ENCODE peak calls at places on chromosome 9, in eight cellular contexts. H is endothelial cell of umbilical vein; N is A673; G is neuronal stem cell; R is aorta; X is CD4-positive, alpha-beta memory T cell; P is ovary; B is hepatocyte. Z is an unnamed sample. For H3K4me1, the result is how much of the 10 kb centered on the place peaks cover.

GRCh38 chr9:134688231-134688630 is 46.6 kb downstream of the COL5A1 start:
- DNase-seq in H (no peak), N (no peak), G (no peak), R (no peak), X (no peak), P (no peak), B (no peak), Z (no peak)

GRCh38 chr9:124964604-124965003 is 23.7 kb upstream of the GOLGA1 start:
- DNase-seq in H (no peak), N (no peak), G (no peak), R (no peak), X (no peak), P (no peak), B (no peak), Z (no peak)

GRCh38 chr9:85224729-85225128 is 517.0 kb downstream of the AGTPBP1 start:
- DNase-seq in H (peak), N (peak), G (no peak), R (no peak), X (no peak), P (no peak), B (peak), Z (no peak)

GRCh38 chr9:124222918-124223720 is 34.6 kb upstream of the NEK6 start:
- DNase-seq in H (peak), N (no peak), G (no peak), R (peak), X (no peak), P (no peak), B (peak), Z (no peak)

GRCh38 chr9:114446036-114446435 is 58.3 kb upstream of the AKNA start:
- DNase-seq in H (peak), N (no peak), G (no peak), R (no peak), X (no peak), P (no peak), B (no peak), Z (no peak)

GRCh38 chr9:33125871-33126822 is 41.0 kb downstream of the B4GALT1 start:
- DNase-seq in H (no peak), N (no peak), G (no peak), R (no peak), X (no peak), P (no peak), B (peak), Z (no peak)

GRCh38 chr9:112327718-112328450 is 5.5 kb downstream of the PTBP3 start:
- DNase-seq in H (peak), N (no peak), G (no peak), R (no peak), X (no peak), P (no peak), B (no peak), Z (no peak)

GRCh38 chr9:95076696-95077052 is 240.8 kb downstream of the FANCC start:
- DNase-seq in H (no peak), N (no peak), G (no peak), R (no peak), X (no peak), P (no peak), B (no peak), Z (no peak)

GRCh38 chr9:87309236-87309635 is 188.4 kb upstream of the DAPK1 start:
- DNase-seq in H (no peak), N (no peak), G (no peak), R (no peak), X (no peak), P (no peak), B (no peak), Z (no peak)

GRCh38 chr9:134210511-134210907 is 46.1 kb upstream of the RNU6ATAC start:
- DNase-seq in H (no peak), N (no peak), G (no peak), R (peak), X (no peak), P (no peak), B (no peak), Z (no peak)

GRCh38 chr9:75088646-75089368 is 493 bp downstream of the OSTF1 start:
- DNase-seq in H (peak), N (peak), G (no peak), R (peak), X (no peak), P (peak), B (peak), Z (no peak)

GRCh38 chr9:75087279-75087823 is 604 bp downstream of the NMRK1 start:
- DNase-seq in H (peak), N (peak), G (no peak), R (peak), X (peak), P (no peak), B (peak), Z (no peak)

GRCh38 chr9:75089369-75089766 is 1.1 kb downstream of the OSTF1 start:
- DNase-seq in H (no peak), N (no peak), G (no peak), R (no peak), X (no peak), P (no peak), B (no peak), Z (no peak)

GRCh38 chr9:75086443-75087278 is 1.3 kb downstream of the NMRK1 start:
- DNase-seq in H (peak), N (no peak), G (no peak), R (peak), X (no peak), P (peak), B (peak), Z (no peak)

GRCh38 chr9:75087824-75088645 is at the start of the genes NMRK1 and OSTF1:
- DNase-seq in H (peak), N (peak), G (peak), R (peak), X (peak), P (peak), B (peak), Z (peak)
- H3K4me1 ChIP-seq in H (under half), N (under half), G (under half), R (under half), X (half or more), P (under half), B (under half), Z (under half)

DNA sequence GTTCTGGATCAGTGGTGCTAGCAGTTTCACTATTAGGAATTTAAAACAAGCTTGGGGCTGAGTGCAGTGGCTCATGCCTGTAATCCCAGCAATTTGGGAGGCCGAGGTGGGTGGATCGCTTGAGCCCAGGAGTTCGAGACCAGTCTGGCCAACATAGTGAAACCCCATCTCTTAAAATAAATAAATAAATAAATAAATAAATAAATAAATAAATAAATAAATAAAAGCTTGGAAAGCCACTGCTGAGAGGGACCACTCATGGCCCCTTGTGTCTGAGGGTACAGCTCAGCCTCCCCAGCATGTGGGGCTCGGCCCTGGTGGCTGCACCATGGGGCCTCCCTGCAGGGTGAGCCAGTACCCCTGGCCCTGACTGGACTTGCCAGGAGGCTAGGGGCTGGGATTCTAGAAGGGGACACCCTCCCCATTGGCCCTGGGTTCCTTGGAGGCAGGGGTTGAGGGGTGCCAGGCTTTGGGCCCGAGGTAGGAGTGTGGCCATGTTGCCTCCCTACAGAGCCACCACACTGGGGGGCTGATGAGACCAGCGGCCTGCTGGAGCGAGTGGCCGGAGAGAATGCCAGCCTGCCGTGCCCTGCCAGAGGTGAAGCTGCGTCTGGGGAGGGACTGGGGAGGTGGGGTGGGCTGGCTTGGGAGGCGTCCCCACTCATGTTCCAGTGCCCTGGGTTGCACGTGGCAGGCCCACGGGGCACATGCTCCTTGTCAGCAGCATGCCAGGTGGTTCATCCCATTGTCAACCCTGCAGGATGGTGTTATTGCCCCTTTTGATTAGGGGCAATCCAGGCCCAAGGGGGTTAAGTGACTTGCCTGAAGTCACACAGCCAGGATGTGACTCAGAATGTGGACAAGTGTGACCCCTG is 76.5 kb downstream of the HMCN2 start:
- DNase-seq in H (no peak), N (no peak), G (no peak), R (no peak), X (no peak), P (no peak), B (no peak), Z (no peak)
- H3K27ac ChIP-seq in H (no peak), N (no peak), G (no peak), R (no peak), X (no peak), P (no peak), B (no peak), Z (no peak)

GRCh38 chr9:127971357-127972315 is 9.2 kb downstream of the EEIG1 start:
- DNase-seq in H (no peak), N (no peak), G (no peak), R (peak), X (peak), P (peak), B (peak), Z (no peak)

GRCh38 chr9:127970401-127971313 is 10.1 kb downstream of the EEIG1 start:
- DNase-seq in H (no peak), N (peak), G (no peak), R (peak), X (peak), P (peak), B (no peak), Z (no peak)

GRCh38 chr9:127973169-127974001 is 7.4 kb downstream of the EEIG1 start:
- DNase-seq in H (no peak), N (no peak), G (no peak), R (peak), X (no peak), P (peak), B (no peak), Z (no peak)

GRCh38 chr9:127974002-127974768 is 6.6 kb downstream of the EEIG1 start:
- DNase-seq in H (no peak), N (no peak), G (no peak), R (no peak), X (no peak), P (peak), B (no peak), Z (no peak)

GRCh38 chr9:127972316-127972871 is 8.4 kb downstream of the EEIG1 start:
- DNase-seq in H (no peak), N (no peak), G (no peak), R (peak), X (no peak), P (peak), B (peak), Z (no peak)
- H3K4me1 ChIP-seq in H (under half), N (half or more), G (under half), R (under half), X (half or more), P (half or more), B (half or more), Z (under half)

GRCh38 chr9:126804696-126805545 is at the start of gene ZBTB43:
- DNase-seq in H (peak), N (peak), G (peak), R (peak), X (peak), P (peak), B (peak), Z (peak)

GRCh38 chr9:126799051-126799450 is 5.8 kb upstream of the ZBTB43 start:
- DNase-seq in H (no peak), N (no peak), G (no peak), R (no peak), X (no peak), P (no peak), B (no peak), Z (no peak)

GRCh38 chr9:126804198-126804695 is 593 bp upstream of the ZBTB43 start:
- DNase-seq in H (no peak), N (no peak), G (no peak), R (no peak), X (no peak), P (no peak), B (no peak), Z (no peak)

GRCh38 chr9:126805546-126806262 is 864 bp downstream of the ZBTB43 start:
- DNase-seq in H (peak), N (peak), G (no peak), R (peak), X (peak), P (no peak), B (peak), Z (no peak)

DNA sequence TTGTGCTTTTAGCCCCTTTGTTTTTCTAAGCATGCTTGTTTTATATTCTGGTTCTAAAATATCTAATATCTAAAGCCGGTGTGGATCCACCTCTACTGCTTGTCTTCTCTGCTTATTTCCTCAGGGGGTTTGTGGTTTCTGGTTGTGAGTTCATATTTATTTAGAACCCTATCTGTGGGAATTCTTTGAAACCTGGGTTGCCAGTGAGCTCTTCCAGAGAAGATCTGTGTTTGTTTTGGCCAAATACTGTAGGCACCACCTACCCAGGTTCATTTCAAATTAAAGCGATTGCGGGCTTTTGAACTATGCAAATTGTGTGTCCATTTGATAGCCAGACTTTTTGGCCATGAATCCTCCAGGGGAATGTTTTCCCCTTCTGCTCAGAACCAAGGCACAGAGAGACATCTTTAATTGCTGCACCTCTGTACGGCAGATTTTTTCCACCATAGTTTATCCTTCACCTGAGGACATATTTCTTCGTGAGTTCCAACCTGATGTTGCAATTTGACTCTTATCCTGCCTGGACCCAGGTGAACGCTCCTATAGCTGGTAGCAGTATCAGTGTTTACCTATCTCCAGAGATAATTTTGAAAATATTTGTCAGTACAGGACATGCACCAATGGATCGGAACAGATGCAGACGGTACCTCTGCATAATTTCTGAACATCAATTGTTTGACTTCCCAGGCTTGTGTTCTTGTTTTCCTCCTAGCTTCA is 2.3 kb upstream of the ZBTB43 start:
- DNase-seq in H (no peak), N (no peak), G (no peak), R (no peak), X (no peak), P (no peak), B (no peak), Z (no peak)
- H3K27ac ChIP-seq in H (no peak), N (no peak), G (no peak), R (no peak), X (no peak), P (no peak), B (no peak), Z (no peak)

GRCh38 chr9:121699271-121700164 is 48.1 kb downstream of the DAB2IP start:
- DNase-seq in H (peak), N (peak), G (peak), R (peak), X (peak), P (peak), B (peak), Z (no peak)
- H3K4me1 ChIP-seq in H (under half), N (under half), G (under half), R (under half), X (under half), P (under half), B (under half), Z (under half)